ENCODE peak calls at places on chromosomes 16 and 17, in seven cellular contexts. J is heart right ventricle, S is astrocyte, L is mammary epithelial cell, F is MM.1S, H is prostate gland, N is NT2/D1. R is an unnamed sample.

GRCh38 chr16:48687421-48688038 is 77.5 kb upstream of the N4BP1 start:
- DNase-seq in F (peak; percentile 67), S (peak; percentile 31), H (peak; percentile 9), L (peak; percentile 60), N (peak; percentile 50), J (peak; percentile 20), R (peak; percentile 74)

GRCh38 chr17:59746849-59747445 is 39.5 kb downstream of the VMP1 start:
- DNase-seq in F (peak; percentile 23), H (no peak), J (no peak), S (peak; percentile 39), N (no peak), L (peak; percentile 37), R (peak; percentile 60)

GRCh38 chr17:31610301-31610910 is 218.9 kb downstream of the RAB11FIP4 start:
- DNase-seq in F (no peak), N (peak; percentile 49), L (no peak), J (no peak), H (no peak), S (no peak), R (peak; percentile 44)

GRCh38 chr16:82329504-82330192 is 159.6 kb upstream of the MPHOSPH6 start:
- DNase-seq in N (no peak), H (peak; percentile 88), J (no peak), S (no peak), L (no peak), F (no peak), R (no peak)

GRCh38 chr16:20300312-20301097 is 26.8 kb downstream of the GP2 start:
- DNase-seq in F (peak; percentile 68), L (peak; percentile 42), J (no peak), N (peak; percentile 71), H (peak; percentile 47), S (peak; percentile 10), R (peak; percentile 57)

GRCh38 chr16:85168732-85169256 is 56.5 kb upstream of the CIBAR2 start:
- DNase-seq in J (peak; percentile 75), L (no peak), N (no peak), S (no peak), F (no peak), H (no peak), R (peak; percentile 39)

GRCh38 chr16:87057291-87057881 is 259.8 kb downstream of the C16orf95 start:
- DNase-seq in N (no peak), H (no peak), J (no peak), L (no peak), F (no peak), S (no peak), R (no peak)

GRCh38 chr16:52547001-52547833 is at the start of gene TOX3:
- DNase-seq in N (no peak), L (no peak), S (no peak), J (peak; percentile 10), H (no peak), F (no peak), R (peak; percentile 69)

GRCh38 chr17:14299261-14300093 is 1.4 kb upstream of the HS3ST3B1 start:
- DNase-seq in L (no peak), N (no peak), J (peak; percentile 40), S (peak; percentile 60), F (no peak), H (no peak), R (peak; percentile 10)

GRCh38 chr17:82101767-82102679 is 4.0 kb upstream of the FASN start:
- DNase-seq in S (no peak), N (no peak), F (no peak), H (no peak), L (no peak), J (peak; percentile 16), R (no peak)

GRCh38 chr17:57090560-57091185 is 5.6 kb downstream of the AKAP1 start:
- DNase-seq in N (no peak), F (no peak), L (peak; percentile 29), H (no peak), J (no peak), S (no peak), R (peak; percentile 46)

GRCh38 chr17:81349397-81350319 is 45.6 kb upstream of the BAHCC1 start:
- DNase-seq in H (no peak), L (no peak), N (no peak), S (no peak), J (no peak), F (no peak), R (no peak)

GRCh38 chr17:39629494-39629880 is 2.7 kb downstream of the PPP1R1B start:
- DNase-seq in J (no peak), L (no peak), S (no peak), H (no peak), N (no peak), F (no peak), R (no peak)
- H3K4me1 ChIP-seq in J (peaks cover 9% of the 10 kb centered on the region), L (peaks cover 24% of the 10 kb centered on the region), S (peaks cover 5% of the 10 kb centered on the region), H (peaks cover 28% of the 10 kb centered on the region), N (peaks cover 39% of the 10 kb centered on the region), F (no peaks in the 10 kb centered on the region), R (no peaks in the 10 kb centered on the region)

DNA sequence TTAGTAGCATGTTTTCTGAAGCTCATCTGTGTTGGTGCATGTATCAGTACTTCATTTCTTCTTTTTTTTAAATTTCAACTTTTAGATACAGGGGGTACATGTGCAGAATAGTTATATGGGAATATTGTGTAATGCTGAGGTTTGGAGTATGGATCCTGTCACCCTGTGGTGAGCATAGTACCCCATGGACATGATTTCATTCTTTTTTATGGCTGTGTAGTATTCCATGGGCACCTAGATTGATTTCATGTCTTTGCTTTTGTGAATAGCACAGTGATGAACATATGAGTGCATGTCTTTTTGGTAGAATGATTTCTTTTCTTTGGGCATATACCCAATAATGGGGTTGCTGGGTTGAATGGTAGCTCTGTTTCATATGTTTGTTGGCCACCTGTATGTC is 55.0 kb upstream of the NOL11 start:
- DNase-seq in L (no peak), H (no peak), F (no peak), J (no peak), N (no peak), S (no peak), R (no peak)
- H3K27me3 ChIP-seq in L (no peaks in the 10 kb centered on the region), H (no peaks in the 10 kb centered on the region), F (no peaks in the 10 kb centered on the region), J (no peaks in the 10 kb centered on the region), N (no peaks in the 10 kb centered on the region), S (no peaks in the 10 kb centered on the region), R (no peaks in the 10 kb centered on the region)

GRCh38 chr17:42323268-42323773 is 35.0 kb downstream of the STAT5A start:
- DNase-seq in H (no peak), L (no peak), S (no peak), N (no peak), J (no peak), F (no peak), R (no peak)
- H3K4me3 ChIP-seq in H (no peak overlapping the region), L (no peak overlapping the region), S (no peak overlapping the region), N (no peak overlapping the region), J (no peak overlapping the region), F (no peak overlapping the region), R (no peak overlapping the region)

DNA sequence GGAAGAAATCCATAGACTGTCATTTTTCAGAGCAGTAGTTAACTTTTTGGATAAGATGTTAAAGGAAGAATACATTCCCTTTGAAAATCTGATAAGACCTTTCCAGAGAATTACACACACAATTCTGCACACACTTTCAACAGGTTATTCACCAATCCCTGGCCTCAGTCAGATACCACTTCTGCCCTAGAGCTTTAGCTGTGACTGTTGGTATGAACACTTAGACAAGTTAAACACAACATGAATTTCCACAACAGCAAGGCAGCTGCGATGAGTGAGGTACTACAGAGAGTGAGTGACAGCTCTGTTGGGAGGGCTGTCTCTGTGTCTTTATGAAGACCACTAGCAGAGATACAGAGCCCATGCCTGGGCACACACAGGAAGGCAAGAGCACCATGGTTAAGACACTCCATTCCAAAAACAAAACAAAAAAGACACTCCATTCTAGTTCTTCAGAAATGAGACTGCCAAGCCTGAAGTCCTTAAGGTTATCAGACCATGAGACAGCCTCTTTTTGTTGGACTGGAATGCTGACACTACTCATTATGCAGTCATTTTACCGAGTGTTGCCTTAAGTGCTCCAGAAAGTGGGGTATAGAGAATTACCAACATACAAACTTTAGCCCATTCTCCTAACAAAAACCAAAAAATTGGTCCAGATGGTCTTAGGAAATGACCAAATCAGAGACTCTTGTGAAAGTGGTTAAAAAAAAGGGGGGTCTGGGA is 42.4 kb downstream of the TOM1L2 start:
- DNase-seq in J (no peak), L (no peak), H (no peak), N (no peak), S (peak; percentile 45), F (no peak), R (no peak)
- H3K4me1 ChIP-seq in J (peaks cover 36% of the 10 kb centered on the region), L (peaks cover 19% of the 10 kb centered on the region), H (no peaks in the 10 kb centered on the region), N (no peaks in the 10 kb centered on the region), S (peaks cover 37% of the 10 kb centered on the region), F (peaks cover 7% of the 10 kb centered on the region), R (peaks cover 19% of the 10 kb centered on the region)

R was measured in HAP-1.